ENCODE peak calls at places on chromosomes 4 and X, in four cellular contexts. K is fibroblast of the aortic adventitia, U is A549, V is K562. L is an unnamed sample.

GRCh38 chrX:102966701-102967100 is 29.6 kb downstream of the RAB40AL start:
- DNase-seq in K (peak), U (no peak), V (no peak), L (no peak)

GRCh38 chrX:41148553-41148952 is 63.3 kb downstream of the USP9X start:
- DNase-seq in K (peak), U (no peak), V (no peak), L (peak)

GRCh38 chrX:79325263-79325958 is 41.7 kb downstream of the ITM2A start:
- DNase-seq in K (no peak), U (no peak), V (no peak), L (peak)

GRCh38 chr4:89290727-89291126 is 16.9 kb downstream of the GPRIN3 start:
- DNase-seq in K (no peak), U (no peak), V (no peak), L (no peak)

GRCh38 chrX:100447563-100448397 is 37.7 kb upstream of the PCDH19 start:
- DNase-seq in K (peak), U (peak), V (peak), L (peak)

GRCh38 chrX:107766470-107767140 is 9.0 kb downstream of the TSC22D3 start:
- DNase-seq in K (peak), U (no peak), V (no peak), L (peak)

GRCh38 chr4:1243451-1244080 is 5.4 kb downstream of the CTBP1 start:
- DNase-seq in K (no peak), U (no peak), V (no peak), L (no peak)

GRCh38 chrX:96432647-96433046 is 252.0 kb upstream of the DIAPH2 start:
- DNase-seq in K (no peak), U (no peak), V (no peak), L (no peak)

GRCh38 chr4:83993774-83994173 is 457.9 kb downstream of the GPAT3 start:
- DNase-seq in K (no peak), U (peak), V (peak), L (no peak)

GRCh38 chrX:6262959-6263358 is 34.3 kb upstream of the NLGN4X start:
- DNase-seq in K (no peak), U (no peak), V (no peak), L (no peak)

GRCh38 chr4:72076562-72076961 is 44.8 kb downstream of the NPFFR2 start:
- DNase-seq in K (peak), U (no peak), V (no peak), L (peak)

GRCh38 chrX:55107262-55107661 is 18.4 kb downstream of the PAGE2 start:
- DNase-seq in K (no peak), U (no peak), V (no peak), L (no peak)

GRCh38 chrX:10548681-10549080 is 71.7 kb downstream of the MID1 start:
- DNase-seq in K (no peak), U (no peak), V (no peak), L (no peak)

GRCh38 chr4:143700060-143700419 is 435 bp downstream of the FREM3 start:
- DNase-seq in K (no peak), U (no peak), V (no peak), L (no peak)

GRCh38 chr4:142121951-142122350 is 485.6 kb downstream of the IL15 start:
- DNase-seq in K (peak), U (no peak), V (no peak), L (no peak)

GRCh38 chr4:8115916-8116315 is 42.7 kb downstream of the ABLIM2 start:
- DNase-seq in K (no peak), U (no peak), V (no peak), L (no peak)

GRCh38 chrX:45344597-45344996 is 143.9 kb upstream of the DIPK2B start:
- DNase-seq in K (peak), U (no peak), V (no peak), L (no peak)

GRCh38 chrX:54043696-54044125 is 562 bp downstream of the PHF8 start:
- DNase-seq in K (peak), U (no peak), V (peak), L (peak)

GRCh38 chr4:151565583-151565982 is 156.6 kb downstream of the FHIP1A start:
- DNase-seq in K (no peak), U (no peak), V (no peak), L (no peak)

GRCh38 chr4:21733894-21734630 is 214.5 kb downstream of the KCNIP4 start:
- DNase-seq in K (no peak), U (no peak), V (no peak), L (no peak)

GRCh38 chr4:109826719-109827118 is 1.1 kb upstream of the RRH start:
- DNase-seq in K (peak), U (no peak), V (peak), L (peak)
- TF ChIP-seq CTCF in K (peak), U (peak), V (peak), L (peak)

GRCh38 chr4:6782147-6782845 is at the start of gene KIAA0232:
- DNase-seq in K (peak), U (peak), V (peak), L (peak)
- TF ChIP-seq CTCF in K (no peak), U (no peak), V (no peak), L (no peak)

GRCh38 chrX:39133971-39134370 is 332.7 kb downstream of the MID1IP1 start:
- DNase-seq in K (no peak), U (peak), V (no peak), L (peak)
- TF ChIP-seq CTCF in K (no peak), U (no peak), V (peak), L (no peak)

DNA sequence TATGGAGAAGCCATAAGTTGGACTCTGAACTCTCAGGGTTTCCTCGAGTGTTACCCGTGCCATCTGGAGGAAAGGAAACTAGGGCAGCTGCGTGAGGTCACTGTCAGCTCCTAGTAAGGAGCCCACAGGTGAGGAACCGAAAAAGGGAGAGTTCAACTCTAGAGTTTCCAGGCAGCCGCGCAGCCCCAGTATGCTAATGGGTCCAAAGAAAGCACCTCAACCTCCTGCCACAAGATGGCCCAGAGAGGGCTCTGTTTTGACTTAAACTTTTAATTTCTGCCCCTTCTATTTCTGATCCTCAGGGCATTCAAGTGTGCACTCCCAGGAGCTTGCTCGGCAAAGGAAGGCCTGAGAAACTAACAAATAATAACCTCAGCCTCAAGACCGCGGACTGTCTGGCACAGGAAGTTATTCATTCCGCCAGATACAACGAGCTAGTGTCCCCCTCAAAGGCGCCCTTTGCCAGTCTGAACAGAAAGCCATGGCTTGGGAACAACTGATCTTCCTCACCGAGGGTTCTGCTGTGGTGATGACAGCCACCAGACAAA is 13.9 kb downstream of the SCARB2 start:
- DNase-seq in K (no peak), U (no peak), V (no peak), L (no peak)
- TF ChIP-seq CTCF in K (no peak), U (no peak), V (no peak), L (no peak)